ENCODE peak calls at places on chromosomes 12 and 14, in nine cellular contexts. Q, E, I, X, U, O, M, S and D are unnamed samples.

GRCh38 chr12:51528852-51529545 is 62.0 kb upstream of the SCN8A start:
- DNase-seq in M (no peak), O (no peak), Q (no peak), S (no peak), I (no peak), E (no peak), X (no peak), U (no peak), D (no peak)

GRCh38 chr12:54024127-54024526 is 4.1 kb upstream of the HOXC6 start:
- DNase-seq in S (no peak), U (no peak), I (no peak), Q (no peak), E (no peak), M (no peak), O (peak; percentile 16), X (no peak), D (no peak)

GRCh38 chr12:89355243-89356068 is 3.2 kb upstream of the DUSP6 start:
- DNase-seq in O (no peak), X (no peak), U (no peak), S (no peak), I (no peak), Q (no peak), M (no peak), E (no peak), D (no peak)

GRCh38 chr12:98635657-98636323 is 8.8 kb downstream of the IKBIP start:
- DNase-seq in Q (no peak), O (no peak), S (no peak), E (no peak), U (no peak), I (no peak), X (peak; percentile 47), M (peak; percentile 77), D (no peak)

GRCh38 chr12:51009038-51009437 is 17.1 kb downstream of the SLC11A2 start:
- DNase-seq in O (peak; percentile 66), S (no peak), X (no peak), U (peak; percentile 94), E (no peak), Q (peak; percentile 36), I (peak; percentile 74), M (no peak), D (peak; percentile 63)

GRCh38 chr12:109797905-109798669 is 35.1 kb downstream of the TRPV4 start:
- DNase-seq in U (no peak), M (no peak), E (no peak), S (no peak), X (no peak), Q (no peak), O (no peak), I (peak; percentile 14), D (no peak)

GRCh38 chr12:101459642-101460346 is 15.3 kb upstream of the SPIC start:
- DNase-seq in S (no peak), Q (no peak), U (no peak), X (no peak), E (no peak), I (no peak), M (peak; percentile 39), O (no peak), D (no peak)

GRCh38 chr12:59023861-59024424 is 103.6 kb upstream of the LRIG3 start:
- DNase-seq in U (no peak), Q (no peak), E (no peak), X (no peak), S (no peak), O (no peak), M (no peak), I (no peak), D (no peak)

GRCh38 chr14:58099682-58100081 is 52.3 kb downstream of the ARMH4 start:
- DNase-seq in M (no peak), O (no peak), S (no peak), E (no peak), U (no peak), I (no peak), Q (no peak), X (no peak), D (no peak)

GRCh38 chr12:81668475-81668874 is 90.7 kb downstream of the PPFIA2 start:
- DNase-seq in X (no peak), I (no peak), O (no peak), E (peak; percentile 96), U (no peak), M (peak; percentile 43), Q (no peak), S (no peak), D (no peak)

GRCh38 chr14:66009104-66009503 is 477.1 kb upstream of the CCDC196 start:
- DNase-seq in M (peak; percentile 12), O (no peak), E (peak; percentile 41), S (no peak), Q (no peak), X (no peak), I (no peak), U (no peak), D (no peak)

GRCh38 chr14:24427537-24428508 is 1.6 kb downstream of the CBLN3 start:
- DNase-seq in S (no peak), O (peak; percentile 80), E (no peak), U (no peak), M (no peak), Q (no peak), I (no peak), X (no peak), D (no peak)

GRCh38 chr12:51128905-51129304 is 44.0 kb downstream of the TFCP2 start:
- DNase-seq in E (no peak), U (no peak), O (no peak), Q (no peak), S (peak; percentile 46), X (no peak), M (peak; percentile 51), I (no peak), D (no peak)

GRCh38 chr14:75268638-75269550 is 9.7 kb upstream of the FOS start:
- DNase-seq in U (no peak), O (no peak), M (no peak), Q (no peak), S (no peak), I (no peak), E (no peak), X (no peak), D (no peak)

GRCh38 chr14:97056086-97056485 is 258.9 kb downstream of the VRK1 start:
- DNase-seq in O (no peak), I (peak; percentile 37), E (no peak), S (no peak), Q (no peak), U (no peak), M (no peak), X (no peak), D (no peak)

GRCh38 chr14:83300454-83301064 is 1766.9 kb upstream of the SEL1L start:
- DNase-seq in X (no peak), Q (no peak), O (no peak), U (no peak), S (peak; percentile 7), E (peak; percentile 21), M (peak; percentile 52), I (no peak), D (no peak)

GRCh38 chr14:93115069-93115919 is 431 bp downstream of the ITPK1 start:
- DNase-seq in S (peak; percentile 74), M (peak; percentile 78), U (peak; percentile 99), Q (peak; percentile 79), E (peak; percentile 67), O (peak; percentile 95), I (peak; percentile 89), X (no peak), D (peak; percentile 79)

GRCh38 chr14:99541677-99542470 is 60.7 kb downstream of the CCNK start:
- DNase-seq in X (no peak), S (no peak), U (no peak), Q (no peak), O (no peak), M (no peak), I (no peak), E (no peak), D (no peak)

GRCh38 chr14:100887728-100888335 is 15.7 kb downstream of the RTL1 start:
- DNase-seq in I (no peak), O (no peak), M (no peak), X (no peak), E (no peak), S (no peak), Q (no peak), U (no peak), D (no peak)

GRCh38 chr12:111180830-111181726 is 187.8 kb downstream of the PHETA1 start:
- DNase-seq in M (peak; percentile 4), Q (no peak), S (no peak), O (peak; percentile 70), E (no peak), I (no peak), X (no peak), U (no peak), D (no peak)

GRCh38 chr14:35959835-35960234 is 133.7 kb downstream of the BRMS1L start:
- DNase-seq in E (no peak), M (no peak), U (no peak), S (no peak), Q (no peak), X (no peak), I (no peak), O (no peak), D (no peak)

GRCh38 chr12:68924546-68924945 is 8.4 kb downstream of the CPM start:
- DNase-seq in I (no peak), U (no peak), S (no peak), X (no peak), O (no peak), M (no peak), Q (no peak), E (no peak), D (no peak)

GRCh38 chr12:29088611-29089219 is 60.4 kb upstream of the FAR2 start:
- DNase-seq in U (no peak), I (no peak), S (peak; percentile 41), O (no peak), E (no peak), Q (no peak), M (peak; percentile 16), X (no peak), D (no peak)
- TF ChIP-seq CTCF in U (peak; percentile 48), I (peak; percentile 75), S (peak; percentile 53), O (peak; percentile 36), E (peak; percentile 21), Q (peak; percentile 64), M (peak; percentile 40), X (peak; percentile 49), D (peak; percentile 67)

GRCh38 chr12:24252580-24252979 is 303.1 kb upstream of the SOX5 start:
- DNase-seq in S (no peak), M (no peak), E (no peak), U (no peak), I (no peak), O (no peak), X (no peak), Q (no peak), D (no peak)
- H3K27ac ChIP-seq in S (no peak overlapping the region), M (no peak overlapping the region), E (no peak overlapping the region), U (no peak overlapping the region), I (no peak overlapping the region), O (no peak overlapping the region), X (no peak overlapping the region), Q (no peak overlapping the region), D (no peak overlapping the region)

GRCh38 chr14:63039800-63040380 is 5.4 kb downstream of the KCNH5 start:
- DNase-seq in U (no peak), O (no peak), Q (no peak), E (peak; percentile 50), S (peak; percentile 27), X (peak; percentile 59), M (peak; percentile 84), I (no peak), D (no peak)
- TF ChIP-seq CTCF in U (no peak), O (peak; percentile 34), Q (no peak), E (peak; percentile 43), S (peak; percentile 31), X (peak; percentile 49), M (peak; percentile 47), I (peak; percentile 48), D (no peak)

DNA sequence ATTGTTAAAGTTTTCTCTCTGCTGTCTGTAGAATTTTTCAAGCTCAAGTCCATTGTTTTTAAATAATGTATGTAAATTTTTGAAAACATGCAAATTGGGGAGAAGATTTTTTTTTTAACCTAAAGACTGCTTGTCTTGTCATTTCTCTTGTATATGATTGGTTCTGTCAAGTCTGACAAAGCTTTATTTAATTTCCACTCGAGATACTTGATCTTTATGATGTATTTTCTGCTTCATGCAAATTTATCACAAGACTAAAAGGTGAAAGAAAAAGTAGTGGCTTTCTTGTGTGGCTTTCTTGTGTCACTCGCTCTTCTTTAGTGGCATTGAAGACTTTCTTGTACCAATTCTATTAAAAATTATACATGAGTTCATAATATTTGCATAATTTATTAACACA is 307.1 kb downstream of the EGLN3 start:
- DNase-seq in E (no peak), O (no peak), Q (no peak), I (no peak), U (no peak), X (no peak), M (no peak), S (no peak), D (no peak)
- H3K27ac ChIP-seq in E (no peak overlapping the region), O (no peak overlapping the region), Q (no peak overlapping the region), I (no peak overlapping the region), U (no peak overlapping the region), X (no peak overlapping the region), M (no peak overlapping the region), S (no peak overlapping the region), D (no peak overlapping the region)